ENCODE peak calls at places on chromosomes 13 and 19, in six cellular contexts. A, G, W, Y, I and O are unnamed samples.

GRCh38 chr19:35100588-35101533 is 14.8 kb upstream of the FXYD3 start:
- DNase-seq in A (no peak), G (no peak), W (no peak), Y (no peak), I (no peak), O (no peak)

GRCh38 chr13:66106246-66106645 is 1123.9 kb downstream of the PCDH9 start:
- DNase-seq in A (no peak), G (no peak), W (no peak), Y (no peak), I (no peak), O (no peak)

GRCh38 chr19:16338470-16339360 is 14.1 kb downstream of the KLF2 start:
- DNase-seq in A (peak; percentile 89), G (peak; percentile 66), W (peak; percentile 57), Y (peak; percentile 94), I (no peak), O (no peak)

GRCh38 chr13:81562598-81562997 is 1221.7 kb upstream of the SPRY2 start:
- DNase-seq in A (no peak), G (no peak), W (no peak), Y (no peak), I (no peak), O (no peak)

GRCh38 chr13:48403151-48403631 is 9.7 kb downstream of the LPAR6 start:
- DNase-seq in A (no peak), G (no peak), W (no peak), Y (no peak), I (no peak), O (no peak)

GRCh38 chr13:79659161-79659560 is 178.2 kb downstream of the NDFIP2 start:
- DNase-seq in A (no peak), G (no peak), W (no peak), Y (no peak), I (no peak), O (no peak)

GRCh38 chr13:113178070-113178895 is 19.8 kb downstream of the PROZ start:
- DNase-seq in A (no peak), G (no peak), W (no peak), Y (peak; percentile 91), I (no peak), O (no peak)

GRCh38 chr19:15419413-15420025 is 731 bp upstream of the AKAP8L start:
- DNase-seq in A (no peak), G (no peak), W (no peak), Y (no peak), I (no peak), O (no peak)

GRCh38 chr13:71621152-71622124 is 245.6 kb downstream of the DACH1 start:
- DNase-seq in A (no peak), G (no peak), W (no peak), Y (no peak), I (no peak), O (no peak)

GRCh38 chr19:16124953-16125352 is 13.3 kb downstream of the RAB8A start:
- DNase-seq in A (no peak), G (no peak), W (no peak), Y (no peak), I (no peak), O (no peak)

GRCh38 chr19:38713227-38713649 is 31.0 kb downstream of the CAPN12 start:
- DNase-seq in A (no peak), G (no peak), W (no peak), Y (no peak), I (peak; percentile 73), O (no peak)

GRCh38 chr13:84263354-84264069 is 381.2 kb upstream of the SLITRK1 start:
- DNase-seq in A (no peak), G (no peak), W (peak; percentile 47), Y (no peak), I (no peak), O (no peak)

GRCh38 chr19:1271528-1272422 is 2.6 kb downstream of the CIRBP start:
- DNase-seq in A (no peak), G (no peak), W (no peak), Y (no peak), I (no peak), O (no peak)

GRCh38 chr13:110263906-110264305 is 43.1 kb downstream of the COL4A1 start:
- DNase-seq in A (no peak), G (no peak), W (peak; percentile 41), Y (no peak), I (no peak), O (peak; percentile 44)

GRCh38 chr19:47766670-47767069 is 11.8 kb upstream of the SELENOW start:
- DNase-seq in A (no peak), G (no peak), W (no peak), Y (no peak), I (no peak), O (no peak)

GRCh38 chr13:99434258-99434788 is 66.9 kb upstream of the TM9SF2 start:
- DNase-seq in A (no peak), G (no peak), W (peak; percentile 81), Y (no peak), I (no peak), O (no peak)

GRCh38 chr13:82829040-82829439 is 1053.2 kb downstream of the SLITRK1 start:
- DNase-seq in A (no peak), G (no peak), W (no peak), Y (no peak), I (no peak), O (no peak)

GRCh38 chr19:17721821-17722220 is 2.5 kb downstream of the MAP1S start:
- DNase-seq in A (no peak), G (no peak), W (no peak), Y (no peak), I (peak; percentile 21), O (no peak)

GRCh38 chr19:55820037-55820436 is 11.8 kb downstream of the NLRP11 start:
- DNase-seq in A (no peak), G (no peak), W (no peak), Y (no peak), I (no peak), O (no peak)
- H3K4me3 ChIP-seq in A (no peak overlapping the region), G (no peak overlapping the region), W (no peak overlapping the region), Y (no peak overlapping the region), I (no peak overlapping the region), O (no peak overlapping the region)

GRCh38 chr19:57615346-57615745 is 1.3 kb downstream of the ZNF134 start:
- DNase-seq in A (no peak), G (no peak), W (no peak), Y (no peak), I (no peak), O (no peak)
- H3K4me3 ChIP-seq in A (peak overlapping the region; percentile 93), G (peak overlapping the region; percentile 81), W (peak overlapping the region; percentile 87), Y (peak overlapping the region; percentile 75), I (no peak overlapping the region), O (peak overlapping the region; percentile 94)

GRCh38 chr19:41587838-41588210 is 11.9 kb downstream of the CEACAM21 start:
- DNase-seq in A (no peak), G (no peak), W (no peak), Y (no peak), I (no peak), O (no peak)

GRCh38 chr19:41584931-41585330 is 9.0 kb downstream of the CEACAM21 start:
- DNase-seq in A (no peak), G (no peak), W (no peak), Y (no peak), I (no peak), O (no peak)

GRCh38 chr19:41587101-41587837 is 11.3 kb downstream of the CEACAM21 start:
- DNase-seq in A (no peak), G (no peak), W (no peak), Y (no peak), I (no peak), O (no peak)

GRCh38 chr19:41586064-41586463 is 10.1 kb downstream of the CEACAM21 start:
- DNase-seq in A (no peak), G (no peak), W (no peak), Y (no peak), I (no peak), O (no peak)

DNA sequence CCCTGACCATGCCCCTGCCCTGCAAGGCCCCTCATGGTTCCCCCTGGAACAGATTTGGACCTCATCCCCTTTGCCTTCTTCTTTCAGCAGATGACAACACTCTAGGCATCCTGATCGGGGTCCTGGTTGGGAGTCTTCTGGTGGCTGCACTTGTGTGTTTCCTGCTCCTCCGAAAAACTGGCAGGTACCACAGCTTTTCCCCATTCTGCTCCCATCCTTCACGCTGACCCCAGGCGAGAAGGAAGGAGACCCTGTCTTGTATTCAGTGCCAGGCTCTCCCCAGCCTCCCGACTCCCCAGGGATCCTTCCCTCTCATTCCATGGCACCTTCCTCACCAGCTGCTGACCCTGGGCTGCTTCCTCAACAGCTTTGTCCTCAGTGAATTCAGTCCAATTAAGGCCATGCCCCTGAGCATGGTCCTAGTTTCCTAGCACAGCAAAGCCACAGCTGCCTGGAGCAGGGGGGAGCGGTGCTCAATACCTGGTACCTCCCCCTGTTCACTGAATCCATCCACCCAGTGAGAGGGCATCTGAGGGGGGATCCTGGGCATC is 8.4 kb downstream of the CEACAM21 start:
- DNase-seq in A (no peak), G (no peak), W (no peak), Y (no peak), I (no peak), O (no peak)
- H3K4me3 ChIP-seq in A (no peak overlapping the region), G (no peak overlapping the region), W (no peak overlapping the region), Y (no peak overlapping the region), I (no peak overlapping the region), O (no peak overlapping the region)

GRCh38 chr13:33018886-33019285 is 2.7 kb downstream of the KL start:
- DNase-seq in A (no peak), G (no peak), W (no peak), Y (no peak), I (no peak), O (no peak)

GRCh38 chr13:33016414-33017409 is at the start of gene KL:
- DNase-seq in A (no peak), G (no peak), W (peak; percentile 81), Y (no peak), I (peak; percentile 22), O (no peak)

GRCh38 chr13:33015791-33016323 is 366 bp upstream of the KL start:
- DNase-seq in A (no peak), G (no peak), W (peak; percentile 73), Y (no peak), I (no peak), O (no peak)

GRCh38 chr13:33015275-33015674 is 948 bp upstream of the KL start:
- DNase-seq in A (no peak), G (no peak), W (no peak), Y (no peak), I (no peak), O (no peak)

GRCh38 chr13:33017410-33017929 is 1.2 kb downstream of the KL start:
- DNase-seq in A (no peak), G (peak; percentile 40), W (peak; percentile 76), Y (peak; percentile 30), I (peak; percentile 46), O (no peak)
- H3K4me3 ChIP-seq in A (peak overlapping the region; percentile 76), G (peak overlapping the region; percentile 47), W (peak overlapping the region; percentile 61), Y (no peak overlapping the region), I (peak overlapping the region; percentile 58), O (peak overlapping the region; percentile 36)